ENCODE peak calls at places on chromosomes 11 and 22, in five cellular contexts. C is ovary, G is GM06990, D is IMR-90, H is prostate gland. L is an unnamed sample. For H3K36me3 and H3K27me3, the result is how much of the 10 kb centered on the place peaks cover.

GRCh38 chr11:95147364-95147905 is 57.8 kb downstream of the ENDOD1 start:
- DNase-seq in G (no peak), D (peak), H (no peak), C (no peak), L (no peak)

GRCh38 chr11:110859998-110860397 is 147.8 kb upstream of the ARHGAP20 start:
- DNase-seq in C (no peak), H (no peak), D (no peak), G (no peak), L (no peak)

GRCh38 chr11:36296925-36297604 is 977 bp downstream of the PRR5L start:
- DNase-seq in C (no peak), H (no peak), D (peak), G (no peak), L (no peak)

GRCh38 chr22:25048659-25049657 is 96.4 kb downstream of the KIAA1671 start:
- DNase-seq in H (peak), C (peak), D (peak), G (no peak), L (peak)

GRCh38 chr11:82797595-82797971 is 63.9 kb upstream of the FAM181B start:
- DNase-seq in D (no peak), C (no peak), H (no peak), G (no peak), L (no peak)

GRCh38 chr22:17601031-17601430 is 27.5 kb downstream of the ATP6V1E1 start:
- DNase-seq in G (no peak), D (no peak), C (no peak), H (peak), L (no peak)

GRCh38 chr11:64232182-64233018 is 2.0 kb upstream of the VEGFB start:
- DNase-seq in H (no peak), C (peak), G (no peak), D (no peak), L (no peak)

GRCh38 chr11:98040061-98040808 is 980.5 kb upstream of the CNTN5 start:
- DNase-seq in C (no peak), D (no peak), H (no peak), G (no peak), L (no peak)

GRCh38 chr22:43090130-43090789 is 1.1 kb upstream of the TTLL1 start:
- DNase-seq in D (peak), H (peak), G (peak), C (peak), L (peak)

GRCh38 chr11:8369592-8370205 is 106.0 kb upstream of the LMO1 start:
- DNase-seq in D (no peak), C (no peak), G (no peak), H (no peak), L (no peak)

GRCh38 chr11:825366-826231 is 2.1 kb upstream of the CRACR2B start:
- DNase-seq in H (no peak), C (no peak), D (no peak), G (no peak), L (no peak)

GRCh38 chr11:71093783-71094182 is 158.6 kb downstream of the SHANK2 start:
- DNase-seq in H (no peak), D (no peak), G (no peak), C (no peak), L (no peak)

GRCh38 chr11:77179048-77179447 is 51.0 kb downstream of the MYO7A start:
- DNase-seq in C (no peak), G (no peak), H (no peak), D (no peak), L (no peak)

GRCh38 chr22:19132693-19133400 is 1.7 kb downstream of the TSSK2 start:
- DNase-seq in D (no peak), H (no peak), G (no peak), C (no peak), L (no peak)

GRCh38 chr22:19133561-19133960 is 2.5 kb downstream of the TSSK2 start:
- DNase-seq in H (no peak), G (no peak), D (no peak), C (no peak), L (no peak)

GRCh38 chr22:19131685-19132015 is 542 bp downstream of the TSSK2 start:
- DNase-seq in D (no peak), C (no peak), G (no peak), H (no peak), L (no peak)

GRCh38 chr22:19130959-19131684 is at the start of gene TSSK2:
- DNase-seq in G (no peak), H (no peak), D (no peak), C (no peak), L (no peak)

DNA sequence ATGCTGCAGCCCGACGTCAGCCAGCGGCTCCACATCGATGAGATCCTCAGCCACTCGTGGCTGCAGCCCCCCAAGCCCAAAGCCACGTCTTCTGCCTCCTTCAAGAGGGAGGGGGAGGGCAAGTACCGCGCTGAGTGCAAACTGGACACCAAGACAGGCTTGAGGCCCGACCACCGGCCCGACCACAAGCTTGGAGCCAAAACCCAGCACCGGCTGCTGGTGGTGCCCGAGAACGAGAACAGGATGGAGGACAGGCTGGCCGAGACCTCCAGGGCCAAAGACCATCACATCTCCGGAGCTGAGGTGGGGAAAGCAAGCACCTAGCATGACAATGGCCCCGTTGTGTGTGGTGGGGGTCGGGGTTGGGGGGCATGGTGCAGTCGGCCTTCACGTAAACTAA is 1.0 kb downstream of the TSSK2 start:
- DNase-seq in G (no peak), D (no peak), C (no peak), H (no peak), L (no peak)
- H3K36me3 ChIP-seq in G (under half), D (under half), C (under half), H (under half), L (under half)

DNA sequence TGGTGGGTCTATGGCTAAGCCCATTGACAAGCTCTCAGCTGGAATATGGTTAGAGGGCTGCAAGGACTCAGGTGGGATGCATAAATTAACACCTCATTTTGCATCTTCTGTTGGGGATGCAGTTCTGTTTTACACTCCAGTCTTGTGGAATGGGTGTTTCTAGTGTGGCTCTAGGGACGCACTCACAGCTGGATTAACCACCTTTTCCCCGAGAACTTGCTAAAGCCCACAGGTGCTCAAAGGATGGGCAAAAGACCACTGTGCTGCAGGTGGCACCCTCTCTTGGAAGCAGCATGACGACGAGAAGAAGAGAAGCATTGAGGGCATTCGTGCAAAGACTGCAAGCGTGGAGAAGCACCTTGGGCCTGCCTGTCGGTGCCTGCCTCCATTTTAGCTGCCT is 6.9 kb downstream of the BARX2 start:
- DNase-seq in C (no peak), G (no peak), H (no peak), D (no peak), L (no peak)
- H3K27me3 ChIP-seq in C (under half), G (under half), H (under half), D (under half), L (under half)

GRCh38 chr11:133408936-133409335 is 123.4 kb downstream of the OPCML start:
- DNase-seq in G (no peak), D (no peak), C (no peak), H (no peak), L (no peak)
- H3K4me3 ChIP-seq in G (no peak), D (no peak), C (no peak), H (no peak), L (no peak)

DNA sequence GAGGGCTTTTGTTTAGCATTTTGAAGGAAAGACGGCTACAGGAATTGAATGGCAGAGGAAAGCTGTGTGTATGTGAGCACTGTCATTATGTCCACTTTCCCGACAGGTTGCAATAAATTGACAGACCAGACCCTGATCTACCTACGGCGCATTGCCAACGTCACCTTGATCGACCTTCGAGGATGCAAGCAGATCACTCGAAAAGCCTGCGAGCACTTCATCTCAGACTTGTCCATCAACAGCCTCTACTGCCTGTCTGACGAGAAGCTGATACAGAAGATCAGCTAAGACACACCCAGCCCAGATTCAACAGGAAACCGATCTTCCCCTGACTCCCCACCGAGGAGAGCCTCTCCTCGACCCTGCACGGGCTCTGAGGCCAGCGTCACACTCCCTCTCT is 11.5 kb upstream of the GRK2 start:
- DNase-seq in G (no peak), C (no peak), H (no peak), D (no peak), L (no peak)
- H3K36me3 ChIP-seq in G (half or more), C (under half), H (under half), D (half or more), L (under half)

GRCh38 chr11:124841186-124841585 is 24.0 kb upstream of the ROBO3 start:
- DNase-seq in G (no peak), C (no peak), D (no peak), H (no peak), L (no peak)

GRCh38 chr11:124839051-124839971 is 25.9 kb upstream of the ROBO3 start:
- DNase-seq in C (no peak), H (no peak), D (no peak), G (no peak), L (no peak)

GRCh38 chr11:124841765-124842700 is 23.2 kb upstream of the ROBO3 start:
- DNase-seq in D (no peak), C (no peak), G (no peak), H (no peak), L (peak)

GRCh38 chr11:124839972-124840621 is 25.1 kb upstream of the ROBO3 start:
- DNase-seq in C (no peak), D (no peak), G (no peak), H (no peak), L (no peak)

DNA sequence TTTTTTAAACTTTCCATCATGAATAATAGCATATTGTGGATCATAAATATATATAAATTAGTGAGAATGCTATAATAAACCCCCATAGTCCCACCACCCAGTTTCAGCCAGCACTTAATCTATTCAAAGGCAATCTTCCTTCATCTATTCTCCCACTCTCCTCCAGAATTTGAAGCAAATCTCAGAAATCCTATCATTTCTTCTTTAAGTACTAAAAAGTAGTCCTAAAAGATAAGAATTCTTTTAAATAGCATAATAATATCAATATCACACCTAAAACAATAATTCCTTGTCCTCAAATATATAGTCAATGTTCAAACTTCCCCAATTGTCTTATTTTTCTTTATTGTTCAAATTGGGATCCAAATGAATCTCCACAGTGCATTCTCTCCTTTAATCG is 24.6 kb upstream of the ROBO3 start:
- DNase-seq in G (no peak), D (no peak), H (no peak), C (no peak), L (no peak)
- H3K27me3 ChIP-seq in G (under half), D (half or more), H (under half), C (under half), L (under half)

L was measured in lung.